ENCODE peak calls at places on chromosomes 13 and 19, in six cellular contexts. J is Daoy; Q is activated CD4-positive, alpha-beta T cell treated with anti-CD3 and anti-CD28 coated beads for 24 hours; G is cardiac fibroblast; S is H4; Y is fibroblast of the conjunctiva. L is an unnamed sample.

GRCh38 chr19:18440421-18440877 is 2.5 kb upstream of the ISYNA1 start:
- DNase-seq in S (no peak), G (no peak), Y (no peak), Q (no peak), J (no peak), L (no peak)

GRCh38 chr19:56174550-56174949 is 1.3 kb upstream of the GALP start:
- DNase-seq in Y (no peak), G (no peak), J (no peak), Q (no peak), S (no peak), L (no peak)

GRCh38 chr19:7787602-7788177 is 24.6 kb downstream of the CLEC4M start:
- DNase-seq in Y (no peak), Q (no peak), S (no peak), J (no peak), G (no peak), L (no peak)

GRCh38 chr13:29886446-29886845 is 36.0 kb upstream of the UBL3 start:
- DNase-seq in Y (no peak), Q (peak; percentile 25), S (no peak), J (peak; percentile 13), G (no peak), L (no peak)

GRCh38 chr19:40465025-40465780 is at the start of gene BLVRB:
- DNase-seq in Q (no peak), G (peak; percentile 83), S (peak; percentile 87), J (peak; percentile 73), Y (no peak), L (peak; percentile 26)

GRCh38 chr19:54172764-54173699 is at the start of gene TMC4:
- DNase-seq in G (peak; percentile 63), Q (no peak), J (no peak), S (no peak), Y (no peak), L (peak; percentile 76)

GRCh38 chr19:39407644-39408391 is 1.2 kb downstream of the ZFP36 start:
- DNase-seq in Y (no peak), Q (no peak), G (peak; percentile 63), J (peak; percentile 35), S (no peak), L (peak; percentile 78)

GRCh38 chr13:53138369-53139036 is 109.9 kb downstream of the OLFM4 start:
- DNase-seq in Q (no peak), S (peak; percentile 6), Y (no peak), J (peak; percentile 25), G (peak; percentile 3), L (no peak)

GRCh38 chr19:21749090-21749489 is 18.3 kb downstream of the ZNF100 start:
- DNase-seq in G (peak; percentile 8), S (no peak), Q (no peak), J (no peak), Y (no peak), L (no peak)

GRCh38 chr13:43006893-43007631 is 15.0 kb upstream of the EPSTI1 start:
- DNase-seq in S (peak; percentile 14), J (peak; percentile 40), Y (no peak), G (peak; percentile 54), Q (no peak), L (no peak)

GRCh38 chr13:45541806-45542205 is 73.7 kb downstream of the ERICH6B start:
- DNase-seq in G (no peak), Q (no peak), S (no peak), Y (no peak), J (no peak), L (no peak)

GRCh38 chr13:99218545-99218944 is 17.9 kb downstream of the UBAC2 start:
- DNase-seq in Q (no peak), J (no peak), G (no peak), Y (no peak), S (no peak), L (no peak)

GRCh38 chr13:25215253-25215575 is 43.1 kb upstream of the AMER2 start:
- DNase-seq in Y (no peak), S (no peak), G (no peak), J (no peak), Q (no peak), L (no peak)

GRCh38 chr19:29420482-29421185 is 105.2 kb upstream of the VSTM2B start:
- DNase-seq in J (no peak), G (no peak), S (no peak), Q (no peak), Y (no peak), L (no peak)